ENCODE peak calls at places on chromosomes 12 and 14, in ten cellular contexts. H is immature natural killer cell; Q is GM12865; P is cardiac muscle cell; S is endothelial cell; W is posterior cingulate gyrus; D is RPMI8226; G is activated T-cell treated with anti-CD3 and anti-CD28 coated beads for 24 hours; I is stimulated activated CD4-positive, alpha-beta T cell treated with anti-CD3 and anti-CD28 coated beads, Interleukin-12 subunit alpha, Interleukin-12 subunit beta, amount 100 ng/mL, for 4 hours; K is activated gamma-delta T cell treated with anti-CD3 and anti-CD28 coated beads, Interleukin-2, amount 50 U/mL, for 16 hours. X is an unnamed sample.

GRCh38 chr12:122481861-122482260 is 18.9 kb downstream of the ZCCHC8 start:
- DNase-seq in G (no peak), S (no peak), Q (no peak), I (no peak), D (no peak), H (no peak), W (no peak), K (no peak), P (no peak), X (no peak)

GRCh38 chr14:71474866-71475265 is 457.4 kb upstream of the RGS6 start:
- DNase-seq in D (no peak), I (no peak), S (no peak), H (no peak), K (no peak), P (no peak), G (no peak), Q (no peak), W (no peak), X (no peak)

GRCh38 chr12:9334964-9335363 is 126.8 kb upstream of the PZP start:
- DNase-seq in S (no peak), K (no peak), W (no peak), D (no peak), G (no peak), H (no peak), P (no peak), Q (no peak), I (no peak), X (no peak)

GRCh38 chr14:68762944-68763831 is 29.7 kb downstream of the ZFP36L1 start:
- DNase-seq in I (no peak), P (peak), Q (no peak), S (peak), H (no peak), W (no peak), D (no peak), K (no peak), G (no peak), X (no peak)

GRCh38 chr12:123271182-123271491 is 519 bp downstream of the CDK2AP1 start:
- DNase-seq in W (peak), H (peak), Q (peak), S (peak), K (peak), P (peak), I (peak), G (peak), D (peak), X (peak)

GRCh38 chr12:68358532-68359485 is 26.6 kb upstream of the MDM1 start:
- DNase-seq in P (peak), D (peak), Q (peak), G (peak), S (peak), I (peak), W (no peak), K (peak), H (peak), X (no peak)

GRCh38 chr12:2396448-2396871 is 343.7 kb downstream of the CACNA1C start:
- DNase-seq in Q (no peak), H (no peak), D (no peak), P (no peak), G (no peak), W (no peak), S (no peak), I (no peak), K (no peak), X (no peak)

GRCh38 chr14:38948171-38948570 is 154.9 kb downstream of the SEC23A start:
- DNase-seq in D (no peak), Q (no peak), G (no peak), W (no peak), I (no peak), H (no peak), P (no peak), K (no peak), S (no peak), X (no peak)